ENCODE peak calls at places on chromosomes 6 and 20, in nine cellular contexts. H is lower lobe of right lung, P is body of pancreas, J is heart right ventricle, Q is neural progenitor cell, V is right cardiac atrium, T is psoas muscle, R is mammary epithelial cell, O is thoracic aorta. G is an unnamed sample. For H3K4me1, the result is how much of the 10 kb centered on the place peaks cover.

GRCh38 chr6:815348-815738 is 122.4 kb upstream of the EXOC2 start:
- DNase-seq in H (no peak), R (no peak), V (no peak), O (no peak), P (peak), T (no peak), Q (peak), J (no peak), G (no peak)

GRCh38 chr20:23243791-23244190 is 106.8 kb upstream of the NXT1 start:
- DNase-seq in H (no peak), J (no peak), P (no peak), R (no peak), T (no peak), Q (no peak), O (no peak), V (no peak), G (no peak)

GRCh38 chr20:2794202-2794748 is 6.2 kb downstream of the CPXM1 start:
- DNase-seq in V (no peak), R (no peak), Q (no peak), T (no peak), J (no peak), O (no peak), P (no peak), H (no peak), G (no peak)

GRCh38 chr6:144758602-144759001 is 473.5 kb downstream of the UTRN start:
- DNase-seq in T (no peak), P (no peak), J (no peak), H (no peak), O (no peak), V (no peak), R (peak), Q (no peak), G (no peak)

GRCh38 chr20:3315110-3315509 is 76.1 kb upstream of the SLC4A11 start:
- DNase-seq in T (no peak), Q (no peak), R (no peak), P (no peak), H (no peak), V (no peak), O (no peak), J (no peak), G (no peak)

GRCh38 chr20:24584538-24585356 is 115.3 kb downstream of the SYNDIG1 start:
- DNase-seq in O (no peak), V (peak), Q (no peak), H (no peak), R (peak), P (no peak), T (no peak), J (no peak), G (no peak)

GRCh38 chr6:147156799-147157382 is 47.3 kb upstream of the STXBP5 start:
- DNase-seq in Q (no peak), V (no peak), H (no peak), J (no peak), R (peak), T (no peak), P (no peak), O (no peak), G (no peak)

GRCh38 chr20:17610566-17611289 is 40.9 kb downstream of the DSTN start:
- DNase-seq in T (peak), Q (no peak), H (peak), O (no peak), P (peak), J (no peak), R (peak), V (peak), G (peak)

GRCh38 chr20:20568604-20569205 is 143.7 kb downstream of the RALGAPA2 start:
- DNase-seq in P (peak), O (no peak), J (no peak), V (no peak), R (no peak), Q (peak), T (no peak), H (no peak), G (no peak)

GRCh38 chr20:8790442-8791074 is 278.3 kb upstream of the PLCB4 start:
- DNase-seq in P (peak), T (no peak), Q (peak), R (peak), V (no peak), H (no peak), O (no peak), J (peak), G (peak)

GRCh38 chr6:146546440-146546839 is 2.8 kb downstream of the RAB32 start:
- DNase-seq in H (no peak), P (peak), J (no peak), Q (no peak), O (no peak), R (peak), V (no peak), T (no peak), G (no peak)

GRCh38 chr6:47061631-47062300 is 19.6 kb upstream of the ADGRF1 start:
- DNase-seq in J (peak), V (no peak), R (peak), T (no peak), P (no peak), Q (no peak), H (no peak), O (no peak), G (no peak)

GRCh38 chr20:4813839-4814695 is 92.4 kb downstream of the PRND start:
- DNase-seq in T (no peak), R (no peak), J (peak), Q (no peak), O (no peak), P (peak), H (no peak), V (no peak), G (no peak)

GRCh38 chr6:42326248-42326647 is 108.6 kb upstream of the MRPS10 start:
- DNase-seq in Q (no peak), T (no peak), V (no peak), O (no peak), R (peak), J (no peak), H (no peak), P (no peak), G (no peak)

GRCh38 chr6:149157126-149157525 is 160.4 kb upstream of the TAB2 start:
- DNase-seq in J (no peak), T (no peak), H (no peak), V (no peak), Q (no peak), R (no peak), P (no peak), O (no peak), G (no peak)

GRCh38 chr6:113879186-113880096 is 22.3 kb downstream of the MARCKS start:
- DNase-seq in P (peak), J (peak), V (no peak), T (no peak), H (no peak), R (peak), Q (peak), O (no peak), G (no peak)

GRCh38 chr20:11170565-11170964 is 496.8 kb upstream of the JAG1 start:
- DNase-seq in V (no peak), T (no peak), J (no peak), R (no peak), O (no peak), H (no peak), P (no peak), Q (no peak), G (no peak)

GRCh38 chr6:41878246-41878645 is 16.9 kb downstream of the USP49 start:
- DNase-seq in O (no peak), V (no peak), T (no peak), Q (no peak), J (no peak), H (no peak), P (no peak), R (peak), G (no peak)

GRCh38 chr6:73418081-73418741 is 23.6 kb downstream of the DDX43 start:
- DNase-seq in O (no peak), P (no peak), Q (no peak), R (no peak), H (no peak), V (no peak), J (no peak), T (no peak), G (no peak)

GRCh38 chr20:48718914-48719578 is 108.8 kb downstream of the PREX1 start:
- DNase-seq in P (no peak), V (no peak), J (no peak), H (no peak), R (no peak), T (no peak), O (no peak), Q (no peak), G (no peak)

GRCh38 chr20:51313275-51313898 is 229.1 kb downstream of the NFATC2 start:
- DNase-seq in V (no peak), H (no peak), P (no peak), T (no peak), O (no peak), R (no peak), J (no peak), Q (no peak), G (no peak)

DNA sequence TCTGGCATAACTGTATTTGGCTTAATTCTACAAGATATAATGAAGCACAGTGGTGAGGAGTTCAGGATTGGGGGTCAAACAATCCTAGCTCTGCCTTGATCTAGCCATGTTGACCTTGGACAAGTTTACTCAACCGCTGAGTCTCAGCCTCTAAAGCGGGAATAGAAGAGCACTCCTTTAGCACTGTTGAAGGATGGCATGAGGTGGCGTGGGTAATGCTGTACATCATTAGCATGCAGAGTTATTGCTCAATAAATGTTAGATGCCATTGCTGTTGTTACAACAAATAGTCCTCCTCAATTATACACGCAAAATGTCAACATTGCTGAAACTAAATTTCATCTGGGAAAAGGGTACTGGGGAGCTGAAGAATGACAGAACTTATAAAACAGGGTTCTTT is 78.6 kb downstream of the KIF13A start:
- DNase-seq in P (no peak), R (no peak), T (no peak), H (no peak), O (no peak), V (no peak), J (no peak), Q (no peak), G (no peak)
- H3K4me1 ChIP-seq in P (under half), R (under half), T (half or more), H (under half), O (under half), V (under half), J (under half), Q (under half), G (under half)

DNA sequence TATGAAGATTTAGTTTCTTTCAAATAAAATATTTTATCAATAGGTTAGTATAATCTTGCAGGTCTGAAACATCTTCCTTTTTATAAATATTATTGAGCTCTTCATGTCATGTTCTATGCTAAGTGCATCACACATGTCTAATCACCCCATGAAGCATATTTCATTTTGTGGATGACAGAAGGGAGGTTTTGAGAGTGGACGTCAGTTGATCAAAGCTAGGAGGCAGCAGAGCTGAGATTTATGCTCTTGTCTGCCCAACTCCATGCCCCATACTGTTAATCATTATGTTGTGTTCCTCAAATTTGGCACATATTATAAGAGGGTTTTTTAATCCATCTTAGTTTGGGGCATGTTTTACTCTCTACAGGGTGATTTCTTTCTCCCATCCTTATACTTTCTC is 22.7 kb downstream of the DSE start:
- DNase-seq in Q (no peak), V (no peak), R (no peak), P (no peak), H (no peak), T (no peak), O (no peak), J (no peak), G (no peak)
- H3K4me1 ChIP-seq in Q (under half), V (under half), R (under half), P (under half), H (under half), T (under half), O (under half), J (under half), G (half or more)

GRCh38 chr6:159037746-159038290 is 7.0 kb downstream of the TAGAP start:
- DNase-seq in V (no peak), T (no peak), Q (no peak), P (no peak), J (no peak), O (no peak), H (no peak), R (peak), G (no peak)
- H3K4me1 ChIP-seq in V (under half), T (under half), Q (under half), P (under half), J (under half), O (under half), H (under half), R (under half), G (under half)

GRCh38 chr20:61847420-61847748 is 218.3 kb downstream of the TAF4 start:
- DNase-seq in Q (no peak), P (no peak), J (no peak), V (no peak), O (no peak), H (peak), T (no peak), R (no peak), G (no peak)
- H3K4me1 ChIP-seq in Q (under half), P (under half), J (under half), V (under half), O (under half), H (under half), T (under half), R (under half), G (under half)

GRCh38 chr6:52518279-52518944 is 58.4 kb downstream of the TRAM2 start:
- DNase-seq in R (no peak), V (no peak), J (no peak), T (no peak), H (no peak), Q (no peak), P (no peak), O (no peak), G (no peak)

GRCh38 chr6:52516943-52517342 is 59.9 kb downstream of the TRAM2 start:
- DNase-seq in O (no peak), R (no peak), J (no peak), H (no peak), T (no peak), P (no peak), Q (no peak), V (no peak), G (no peak)

GRCh38 chr6:52516269-52516668 is 60.6 kb downstream of the TRAM2 start:
- DNase-seq in T (no peak), Q (no peak), R (no peak), H (no peak), P (no peak), O (no peak), V (no peak), J (no peak), G (no peak)

GRCh38 chr6:52519618-52520017 is 57.2 kb downstream of the TRAM2 start:
- DNase-seq in P (no peak), J (no peak), O (no peak), H (no peak), T (no peak), V (no peak), Q (no peak), R (no peak), G (no peak)

GRCh38 chr6:52517502-52518278 is 59.2 kb downstream of the TRAM2 start:
- DNase-seq in O (peak), Q (peak), R (peak), V (peak), J (peak), H (no peak), T (peak), P (peak), G (peak)
- H3K4me1 ChIP-seq in O (under half), Q (under half), R (under half), V (under half), J (under half), H (under half), T (under half), P (under half), G (under half)

DNA sequence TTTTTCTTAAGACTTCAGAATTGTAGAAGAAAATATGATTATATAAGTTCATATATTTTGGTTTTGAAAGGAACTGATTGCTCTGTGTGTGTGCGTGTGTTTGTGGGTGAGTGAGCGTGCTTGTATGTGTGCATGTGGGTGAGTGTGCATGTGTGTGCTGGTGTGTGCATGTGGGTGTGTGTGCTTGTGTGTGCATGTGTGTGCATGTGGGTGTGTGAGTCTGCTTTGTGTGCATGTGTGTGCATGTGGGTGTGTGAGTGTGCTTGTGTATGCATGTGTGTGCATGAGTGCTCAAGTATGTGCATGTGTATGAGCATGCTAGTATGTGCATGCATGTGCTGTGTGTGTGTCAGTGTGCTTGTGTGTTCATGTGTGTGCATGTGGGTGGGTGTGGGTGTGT is 238.5 kb downstream of the CDC5L start:
- DNase-seq in J (no peak), R (no peak), V (no peak), P (no peak), Q (no peak), O (no peak), T (no peak), H (no peak), G (no peak)
- H3K4me1 ChIP-seq in J (under half), R (under half), V (under half), P (under half), Q (under half), O (under half), T (under half), H (under half), G (under half)

DNA sequence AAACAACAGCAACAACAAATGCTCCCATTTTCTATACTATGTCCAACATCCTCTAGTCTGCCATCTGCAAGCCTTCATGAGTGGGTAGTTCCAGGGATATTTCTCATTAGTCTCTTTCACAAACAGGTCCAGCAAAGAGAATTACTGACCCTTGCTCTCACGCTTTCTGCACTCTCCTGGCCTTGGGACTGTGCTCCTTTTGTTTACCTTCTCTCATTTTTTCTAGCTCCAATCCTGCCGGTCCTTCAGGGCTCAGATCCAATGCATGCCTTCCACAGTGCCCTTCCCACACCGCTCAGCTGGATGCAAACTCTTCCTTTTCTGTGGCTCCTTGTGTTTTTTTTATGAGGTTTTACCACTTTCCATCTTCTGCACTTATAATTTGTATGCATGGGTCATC is 47.2 kb downstream of the ADTRP start:
- DNase-seq in V (no peak), O (no peak), Q (no peak), T (no peak), H (no peak), R (no peak), P (no peak), J (no peak), G (no peak)
- H3K4me1 ChIP-seq in V (under half), O (under half), Q (under half), T (under half), H (under half), R (under half), P (under half), J (under half), G (under half)

GRCh38 chr20:63885264-63886053 is 9.5 kb upstream of the DNAJC5 start:
- DNase-seq in J (no peak), R (peak), P (no peak), O (no peak), V (peak), T (no peak), H (no peak), Q (no peak), G (no peak)

GRCh38 chr20:63889241-63890200 is 5.4 kb upstream of the DNAJC5 start:
- DNase-seq in P (no peak), O (no peak), Q (no peak), T (no peak), R (peak), H (no peak), J (no peak), V (no peak), G (no peak)

GRCh38 chr20:63884506-63885263 is 10.2 kb upstream of the DNAJC5 start:
- DNase-seq in R (no peak), J (peak), V (peak), T (peak), H (no peak), P (no peak), O (no peak), Q (no peak), G (no peak)

GRCh38 chr20:63886054-63886419 is 8.9 kb upstream of the DNAJC5 start:
- DNase-seq in Q (no peak), R (no peak), T (no peak), J (no peak), V (peak), O (no peak), P (no peak), H (no peak), G (no peak)

DNA sequence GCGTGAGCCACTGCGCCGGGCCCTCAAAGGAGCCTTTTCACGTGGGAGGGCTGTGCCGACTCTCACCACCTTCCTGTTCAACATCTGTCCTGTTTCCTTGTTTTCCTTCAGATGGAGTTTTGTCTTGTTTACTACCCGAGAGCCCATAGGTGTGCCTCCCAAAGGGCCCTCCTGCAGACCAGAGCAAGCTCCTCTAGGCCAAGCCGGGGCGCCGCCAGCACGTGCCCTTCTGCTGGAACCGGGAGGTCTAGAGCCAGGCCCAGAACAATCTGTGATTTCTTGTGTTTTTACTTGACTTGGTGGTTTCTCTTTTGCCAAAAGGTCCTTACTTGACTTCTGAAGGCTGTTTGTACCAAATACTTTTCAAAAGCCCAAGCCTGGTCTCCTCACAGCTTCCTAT is 8.0 kb upstream of the DNAJC5 start:
- DNase-seq in H (no peak), V (peak), R (no peak), O (no peak), T (no peak), J (no peak), Q (no peak), P (no peak), G (no peak)
- H3K4me1 ChIP-seq in H (under half), V (under half), R (under half), O (under half), T (under half), J (under half), Q (under half), P (under half), G (under half)

GRCh38 chr6:3231213-3232016 is 4.0 kb upstream of the TUBB2B start:
- DNase-seq in T (peak), O (no peak), P (peak), J (peak), Q (peak), R (peak), V (peak), H (peak), G (peak)
- H3K4me1 ChIP-seq in T (under half), O (under half), P (half or more), J (under half), Q (under half), R (under half), V (under half), H (half or more), G (under half)

G was measured in ascending aorta.